ENCODE peak calls at places on chromosomes 1 and 21, in six cellular contexts. W, G, R, F, Q and O are unnamed samples.

GRCh38 chr1:66685265-66685664 is 67.0 kb upstream of the DYNLT5 start:
- DNase-seq in W (no peak), G (no peak), R (no peak), F (no peak), Q (no peak), O (no peak)

GRCh38 chr21:31725202-31725840 is 6.6 kb downstream of the SCAF4 start:
- DNase-seq in W (no peak), G (no peak), R (no peak), F (no peak), Q (no peak), O (no peak)

GRCh38 chr1:78348526-78349284 is 142.1 kb upstream of the PTGFR start:
- DNase-seq in W (no peak), G (no peak), R (no peak), F (no peak), Q (no peak), O (no peak)

GRCh38 chr1:180185281-180185680 is 30.6 kb downstream of the QSOX1 start:
- DNase-seq in W (no peak), G (no peak), R (no peak), F (no peak), Q (no peak), O (no peak)

GRCh38 chr1:216020743-216021345 is 402.4 kb downstream of the USH2A start:
- DNase-seq in W (no peak), G (no peak), R (no peak), F (no peak), Q (no peak), O (no peak)

GRCh38 chr21:45209685-45210284 is 77.9 kb downstream of the POFUT2 start:
- DNase-seq in W (no peak), G (no peak), R (no peak), F (no peak), Q (no peak), O (no peak)

GRCh38 chr1:155075535-155075934 is 3.1 kb upstream of the EFNA3 start:
- DNase-seq in W (no peak), G (no peak), R (no peak), F (no peak), Q (no peak), O (no peak)

GRCh38 chr21:37555672-37556261 is 189.2 kb downstream of the DYRK1A start:
- DNase-seq in W (no peak), G (no peak), R (no peak), F (no peak), Q (no peak), O (no peak)

GRCh38 chr1:207243756-207244408 is 77.6 kb upstream of the CD55 start:
- DNase-seq in W (no peak), G (no peak), R (peak), F (no peak), Q (no peak), O (no peak)

GRCh38 chr1:240000634-240001033 is 91.0 kb upstream of the FMN2 start:
- DNase-seq in W (no peak), G (no peak), R (peak), F (no peak), Q (peak), O (no peak)

GRCh38 chr1:9291914-9292360 is 757 bp upstream of the SPSB1 start:
- DNase-seq in W (no peak), G (no peak), R (no peak), F (no peak), Q (peak), O (peak)

GRCh38 chr1:87141556-87141955 is 187.1 kb upstream of the LMO4 start:
- DNase-seq in W (no peak), G (no peak), R (no peak), F (no peak), Q (no peak), O (no peak)

GRCh38 chr1:186798960-186799688 is 29.6 kb upstream of the PLA2G4A start:
- DNase-seq in W (no peak), G (no peak), R (no peak), F (no peak), Q (no peak), O (no peak)

GRCh38 chr1:234934611-234935033 is 194.0 kb downstream of the TOMM20 start:
- DNase-seq in W (no peak), G (no peak), R (peak), F (no peak), Q (peak), O (peak)

GRCh38 chr1:209455666-209456065 is 127.8 kb upstream of the CAMK1G start:
- DNase-seq in W (no peak), G (no peak), R (no peak), F (no peak), Q (no peak), O (no peak)

GRCh38 chr1:99119193-99119592 is 114.5 kb upstream of the PLPPR5 start:
- DNase-seq in W (no peak), G (no peak), R (no peak), F (no peak), Q (no peak), O (peak)

GRCh38 chr1:226425431-226426031 is 17.6 kb upstream of the PARP1 start:
- DNase-seq in W (no peak), G (no peak), R (no peak), F (peak), Q (no peak), O (no peak)

GRCh38 chr1:185567006-185567405 is 167.2 kb upstream of the HMCN1 start:
- DNase-seq in W (no peak), G (no peak), R (no peak), F (peak), Q (peak), O (no peak)